ENCODE peak calls at places on chromosome 19, in four cellular contexts. C is stimulated activated CD8-positive, alpha-beta memory T cell treated with anti-CD3 and anti-CD28 coated beads, Interleukin-4, amount 100 ng/mL, for 4 hours; L is iris pigment epithelial cell; Y is psoas muscle. W is an unnamed sample.

GRCh38 chr19:52343548-52343947 is 7.5 kb downstream of the ZNF610 start:
- DNase-seq in C (no peak), L (peak; percentile 44), Y (peak; percentile 19), W (peak; percentile 36)

GRCh38 chr19:13718733-13719132 is 45.6 kb upstream of the MRI1 start:
- DNase-seq in C (no peak), L (peak; percentile 14), Y (no peak), W (no peak)

GRCh38 chr19:39563408-39563807 is 23.4 kb upstream of the EID2 start:
- DNase-seq in C (no peak), Y (no peak), L (peak; percentile 50), W (no peak)

GRCh38 chr19:35715355-35715809 is 2.4 kb upstream of the KMT2B start:
- DNase-seq in L (no peak), Y (no peak), C (no peak), W (no peak)

GRCh38 chr19:32345261-32346207 is at the start of gene ZNF507:
- DNase-seq in C (peak; percentile 56), Y (peak; percentile 87), L (peak; percentile 68), W (peak; percentile 85)

GRCh38 chr19:33392341-33393285 is 19.1 kb downstream of the CEBPG start:
- DNase-seq in L (no peak), C (no peak), Y (no peak), W (peak; percentile 59)

GRCh38 chr19:18594824-18595373 is 6.3 kb downstream of the REX1BD start:
- DNase-seq in L (no peak), C (no peak), Y (no peak), W (no peak)

GRCh38 chr19:6238256-6238642 is 41.5 kb downstream of the MLLT1 start:
- DNase-seq in C (no peak), Y (no peak), L (peak; percentile 45), W (no peak)

GRCh38 chr19:22545751-22546150 is 88.4 kb upstream of the ZNF492 start:
- DNase-seq in C (no peak), L (peak; percentile 18), Y (no peak), W (no peak)

W was measured in stomach.